ENCODE peak calls at places on chromosomes 12 and 14, in six cellular contexts. One of them, this sample, is unnamed.

GRCh38 chr14:22614240-22614799 is 16.2 kb downstream of the ABHD4 start:
- DNase-seq in astrocyte of the spinal cord: peak; percentile 96
- DNase-seq in lower leg skin: no peak
- DNase-seq in foreskin fibroblast: peak; percentile 76
- DNase-seq in IMR-90: peak; percentile 98
- DNase-seq in colonic mucosa: peak; percentile 18
- DNase-seq in this sample: peak; percentile 99

GRCh38 chr12:11171953-11172675 is 1.1 kb downstream of the SMIM10L1 start:
- DNase-seq in colonic mucosa: no peak
- DNase-seq in IMR-90: peak; percentile 19
- DNase-seq in foreskin fibroblast: peak; percentile 11
- DNase-seq in astrocyte of the spinal cord: no peak
- DNase-seq in lower leg skin: no peak
- DNase-seq in this sample: peak; percentile 48

GRCh38 chr14:90491221-90491867 is 94.5 kb downstream of the CALM1 start:
- DNase-seq in lower leg skin: no peak
- DNase-seq in IMR-90: peak; percentile 58
- DNase-seq in colonic mucosa: no peak
- DNase-seq in foreskin fibroblast: peak; percentile 25
- DNase-seq in astrocyte of the spinal cord: peak; percentile 52
- DNase-seq in this sample: no peak

GRCh38 chr14:54642950-54643695 is 76.2 kb downstream of the SAMD4A start:
- DNase-seq in colonic mucosa: no peak
- DNase-seq in astrocyte of the spinal cord: peak; percentile 59
- DNase-seq in foreskin fibroblast: peak; percentile 54
- DNase-seq in IMR-90: peak; percentile 46
- DNase-seq in lower leg skin: no peak
- DNase-seq in this sample: no peak

GRCh38 chr12:126210026-126210425 is 1144.8 kb downstream of the AACS start:
- DNase-seq in foreskin fibroblast: no peak
- DNase-seq in astrocyte of the spinal cord: no peak
- DNase-seq in lower leg skin: no peak
- DNase-seq in colonic mucosa: no peak
- DNase-seq in IMR-90: no peak
- DNase-seq in this sample: no peak

GRCh38 chr14:29906256-29906885 is 21.3 kb downstream of the PRKD1 start:
- DNase-seq in lower leg skin: no peak
- DNase-seq in IMR-90: peak; percentile 71
- DNase-seq in astrocyte of the spinal cord: peak; percentile 66
- DNase-seq in foreskin fibroblast: peak; percentile 64
- DNase-seq in colonic mucosa: no peak
- DNase-seq in this sample: peak; percentile 98

GRCh38 chr14:94227029-94227428 is 52.9 kb downstream of the PPP4R4 start:
- DNase-seq in foreskin fibroblast: peak; percentile 67
- DNase-seq in IMR-90: peak; percentile 26
- DNase-seq in lower leg skin: no peak
- DNase-seq in colonic mucosa: no peak
- DNase-seq in astrocyte of the spinal cord: no peak
- DNase-seq in this sample: no peak

GRCh38 chr14:99908653-99909250 is 115.5 kb downstream of the EML1 start:
- DNase-seq in astrocyte of the spinal cord: no peak
- DNase-seq in foreskin fibroblast: no peak
- DNase-seq in lower leg skin: no peak
- DNase-seq in IMR-90: no peak
- DNase-seq in colonic mucosa: no peak
- DNase-seq in this sample: no peak

GRCh38 chr12:93090768-93091172 is 161.7 kb upstream of the EEA1 start:
- DNase-seq in foreskin fibroblast: peak; percentile 83
- DNase-seq in IMR-90: peak; percentile 88
- DNase-seq in astrocyte of the spinal cord: peak; percentile 85
- DNase-seq in lower leg skin: no peak
- DNase-seq in colonic mucosa: no peak
- DNase-seq in this sample: peak; percentile 91

GRCh38 chr12:89244536-89244935 is 107.8 kb downstream of the DUSP6 start:
- DNase-seq in astrocyte of the spinal cord: no peak
- DNase-seq in colonic mucosa: no peak
- DNase-seq in foreskin fibroblast: no peak
- DNase-seq in IMR-90: peak; percentile 64
- DNase-seq in lower leg skin: no peak
- DNase-seq in this sample: no peak